ENCODE peak calls at places on chromosomes 6 and 20, in six cellular contexts. T, P, X, O, R and J are unnamed samples.

GRCh38 chr20:63260943-63261807 is 6.9 kb upstream of the NKAIN4 start:
- DNase-seq in O (peak), T (no peak), X (no peak), P (no peak), R (no peak), J (no peak)

GRCh38 chr20:51091564-51092195 is 68.8 kb upstream of the KCNG1 start:
- DNase-seq in T (no peak), P (no peak), X (no peak), R (no peak), O (no peak), J (no peak)

GRCh38 chr6:89414215-89414614 is 2.1 kb upstream of the RRAGD start:
- DNase-seq in X (no peak), R (no peak), P (no peak), T (no peak), O (peak), J (no peak)

GRCh38 chr6:85191656-85192055 is 258.2 kb upstream of the NT5E start:
- DNase-seq in R (no peak), P (no peak), O (no peak), T (no peak), X (peak), J (no peak)

GRCh38 chr6:43509142-43509983 is 783 bp downstream of the LRRC73 start:
- DNase-seq in R (no peak), T (no peak), P (no peak), X (no peak), O (no peak), J (peak)

GRCh38 chr6:42450314-42451145 is 1.2 kb downstream of the TRERF1 start:
- DNase-seq in X (no peak), T (no peak), P (no peak), R (no peak), O (no peak), J (peak)

GRCh38 chr6:133804263-133804662 is 84.7 kb upstream of the TCF21 start:
- DNase-seq in T (no peak), O (no peak), P (no peak), R (no peak), X (peak), J (no peak)

GRCh38 chr6:71080151-71080550 is 123.3 kb upstream of the B3GAT2 start:
- DNase-seq in T (no peak), O (no peak), X (no peak), P (no peak), R (no peak), J (no peak)

GRCh38 chr6:96522469-96523009 is 933 bp downstream of the UFL1 start:
- DNase-seq in P (peak), O (peak), T (no peak), R (no peak), X (peak), J (peak)

GRCh38 chr6:37952027-37952426 is 132.5 kb downstream of the ZFAND3 start:
- DNase-seq in P (no peak), O (no peak), T (peak), R (no peak), X (no peak), J (no peak)

GRCh38 chr20:7285918-7286556 is 518.6 kb downstream of the BMP2 start:
- DNase-seq in X (peak), O (peak), P (peak), R (peak), T (peak), J (peak)

GRCh38 chr6:11309947-11310665 is 77.6 kb upstream of the NEDD9 start:
- DNase-seq in X (no peak), P (peak), O (no peak), R (no peak), T (no peak), J (no peak)

GRCh38 chr6:41663558-41663957 is 25.3 kb downstream of the MDFI start:
- DNase-seq in T (no peak), X (no peak), O (no peak), R (no peak), P (no peak), J (no peak)

GRCh38 chr6:147154454-147154853 is 49.8 kb upstream of the STXBP5 start:
- DNase-seq in X (no peak), R (no peak), T (no peak), P (peak), O (peak), J (peak)

GRCh38 chr6:47519279-47519678 is 41.7 kb downstream of the CD2AP start:
- DNase-seq in T (no peak), O (peak), X (no peak), R (no peak), P (peak), J (no peak)
- TF ChIP-seq MYC in T (no peak), O (no peak), X (no peak), R (no peak), P (no peak), J (no peak)

DNA sequence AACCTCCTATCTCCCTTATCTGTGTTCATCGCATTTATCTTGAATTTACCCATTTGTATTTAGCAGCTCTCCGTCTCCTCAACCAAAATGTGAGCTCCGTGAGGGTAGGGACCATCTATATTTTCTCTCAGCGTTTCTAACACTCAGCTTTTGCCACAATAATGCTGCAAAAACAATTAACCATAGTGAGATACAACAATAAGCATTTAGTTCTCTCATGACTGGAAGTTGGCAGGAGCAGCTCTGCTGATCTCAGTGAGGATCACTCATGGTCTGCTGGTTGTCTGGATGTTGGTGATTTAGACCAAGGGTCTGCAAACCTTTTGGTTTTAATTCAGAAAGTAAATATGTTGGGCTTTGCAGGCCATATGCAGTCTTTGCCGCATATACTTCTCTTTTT is 394.8 kb upstream of the RNF217 start:
- DNase-seq in T (no peak), P (no peak), O (no peak), X (no peak), R (no peak), J (no peak)
- TF ChIP-seq MAX in T (no peak), P (no peak), O (no peak), X (no peak), R (no peak), J (no peak)

GRCh38 chr6:87518453-87518852 is 45.7 kb downstream of the SLC35A1 start:
- DNase-seq in T (no peak), P (no peak), R (no peak), X (no peak), O (no peak), J (no peak)

DNA sequence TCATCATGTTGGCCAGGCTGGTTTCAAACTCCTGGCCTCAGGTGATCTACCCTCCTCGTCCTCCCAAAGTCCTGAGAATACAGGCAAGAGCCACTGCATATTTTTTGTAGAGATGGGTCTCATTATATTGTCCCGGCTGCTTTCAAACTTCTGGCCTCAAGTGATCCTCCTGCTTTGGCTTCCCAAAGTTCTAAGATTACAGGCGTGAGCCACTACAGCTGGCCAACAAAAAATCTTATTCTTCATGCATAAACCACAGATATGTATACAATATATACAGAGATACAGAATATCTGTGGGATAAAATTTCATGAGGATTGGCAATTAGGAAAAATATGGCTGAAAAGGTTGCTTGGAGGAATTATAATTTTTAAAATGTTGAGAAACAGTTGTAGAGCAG is 49.9 kb downstream of the SLC35A1 start:
- DNase-seq in T (no peak), P (no peak), X (no peak), O (no peak), R (no peak), J (no peak)
- TF ChIP-seq MYC in T (no peak), P (no peak), X (no peak), O (no peak), R (no peak), J (no peak)

GRCh38 chr20:1324598-1325172 is 4.3 kb downstream of the SDCBP2 start:
- DNase-seq in X (peak), T (no peak), O (no peak), R (peak), P (peak), J (peak)
- TF ChIP-seq MAX in X (no peak), T (no peak), O (no peak), R (no peak), P (no peak), J (no peak)

GRCh38 chr6:148969271-148969666 is 222.4 kb downstream of the UST start:
- DNase-seq in T (no peak), P (no peak), O (no peak), R (no peak), X (no peak), J (no peak)

GRCh38 chr6:148971027-148971927 is 224.4 kb downstream of the UST start:
- DNase-seq in T (no peak), O (no peak), X (no peak), P (no peak), R (no peak), J (no peak)

GRCh38 chr6:148967546-148967945 is 220.7 kb downstream of the UST start:
- DNase-seq in O (no peak), R (no peak), P (no peak), X (no peak), T (no peak), J (no peak)

GRCh38 chr6:148968636-148969270 is 221.9 kb downstream of the UST start:
- DNase-seq in R (no peak), P (no peak), T (no peak), O (peak), X (no peak), J (no peak)

DNA sequence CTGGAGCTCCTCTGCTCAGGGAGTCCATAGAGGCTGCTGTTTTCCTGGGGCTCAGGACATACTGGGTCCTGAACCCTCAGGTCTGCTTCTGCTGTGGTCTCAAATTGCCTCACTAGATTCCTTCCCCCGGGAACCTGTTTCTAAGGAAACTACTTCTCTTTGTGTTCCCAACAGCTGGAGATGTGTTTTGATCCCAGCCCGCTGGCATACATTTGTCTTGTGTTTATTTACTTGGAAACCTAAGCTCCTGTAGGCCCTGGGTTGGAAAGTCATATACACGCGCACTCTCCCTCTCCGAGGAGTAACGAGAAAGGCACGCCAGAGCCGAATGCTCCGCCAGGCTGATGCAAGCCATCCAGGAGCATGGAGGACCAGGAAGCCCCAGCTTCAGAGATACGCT is 222.8 kb downstream of the UST start:
- DNase-seq in R (no peak), P (no peak), O (no peak), T (no peak), X (no peak), J (no peak)
- TF ChIP-seq MYC in R (no peak), P (no peak), O (no peak), T (no peak), X (no peak), J (no peak)

DNA sequence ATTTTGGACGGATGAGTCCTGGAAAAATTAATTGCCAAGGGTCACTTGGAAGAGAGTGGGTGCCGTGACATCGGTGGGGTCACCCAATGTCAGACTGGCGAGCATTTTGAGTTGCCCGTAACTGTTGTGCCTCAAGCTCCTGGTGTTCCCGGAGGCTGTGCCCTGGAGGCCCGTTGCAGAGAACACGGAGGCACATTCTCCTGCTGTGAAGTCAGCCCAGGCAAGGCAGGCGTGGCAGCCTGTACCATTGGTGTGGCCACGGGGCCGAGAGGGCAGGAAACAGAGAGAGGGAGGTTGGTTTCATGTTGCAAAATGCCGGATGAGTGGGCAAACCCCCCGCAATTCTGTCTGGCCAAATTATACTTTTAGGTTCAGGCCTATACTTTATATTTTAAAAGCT is 81.2 kb downstream of the THBS2 start:
- DNase-seq in R (no peak), T (no peak), O (no peak), P (peak), X (no peak), J (peak)
- TF ChIP-seq MAX in R (no peak), T (no peak), O (no peak), P (no peak), X (no peak), J (peak)

GRCh38 chr6:17640477-17640917 is 40.4 kb downstream of the FAM8A1 start:
- DNase-seq in P (peak), X (no peak), R (no peak), T (no peak), O (no peak), J (peak)
- TF ChIP-seq MYC in P (no peak), X (no peak), R (no peak), T (no peak), O (no peak), J (no peak)

GRCh38 chr6:157272372-157272771 is 50.9 kb downstream of the TMEM242 start:
- DNase-seq in P (no peak), R (no peak), O (no peak), X (no peak), T (no peak), J (no peak)

GRCh38 chr6:157274116-157274470 is 49.2 kb downstream of the TMEM242 start:
- DNase-seq in P (no peak), O (no peak), X (no peak), R (no peak), T (no peak), J (no peak)

GRCh38 chr6:157273756-157274088 is 49.6 kb downstream of the TMEM242 start:
- DNase-seq in R (peak), T (no peak), O (peak), X (no peak), P (peak), J (peak)

GRCh38 chr6:157271911-157272310 is 51.4 kb downstream of the TMEM242 start:
- DNase-seq in T (no peak), O (no peak), P (no peak), R (no peak), X (no peak), J (no peak)

DNA sequence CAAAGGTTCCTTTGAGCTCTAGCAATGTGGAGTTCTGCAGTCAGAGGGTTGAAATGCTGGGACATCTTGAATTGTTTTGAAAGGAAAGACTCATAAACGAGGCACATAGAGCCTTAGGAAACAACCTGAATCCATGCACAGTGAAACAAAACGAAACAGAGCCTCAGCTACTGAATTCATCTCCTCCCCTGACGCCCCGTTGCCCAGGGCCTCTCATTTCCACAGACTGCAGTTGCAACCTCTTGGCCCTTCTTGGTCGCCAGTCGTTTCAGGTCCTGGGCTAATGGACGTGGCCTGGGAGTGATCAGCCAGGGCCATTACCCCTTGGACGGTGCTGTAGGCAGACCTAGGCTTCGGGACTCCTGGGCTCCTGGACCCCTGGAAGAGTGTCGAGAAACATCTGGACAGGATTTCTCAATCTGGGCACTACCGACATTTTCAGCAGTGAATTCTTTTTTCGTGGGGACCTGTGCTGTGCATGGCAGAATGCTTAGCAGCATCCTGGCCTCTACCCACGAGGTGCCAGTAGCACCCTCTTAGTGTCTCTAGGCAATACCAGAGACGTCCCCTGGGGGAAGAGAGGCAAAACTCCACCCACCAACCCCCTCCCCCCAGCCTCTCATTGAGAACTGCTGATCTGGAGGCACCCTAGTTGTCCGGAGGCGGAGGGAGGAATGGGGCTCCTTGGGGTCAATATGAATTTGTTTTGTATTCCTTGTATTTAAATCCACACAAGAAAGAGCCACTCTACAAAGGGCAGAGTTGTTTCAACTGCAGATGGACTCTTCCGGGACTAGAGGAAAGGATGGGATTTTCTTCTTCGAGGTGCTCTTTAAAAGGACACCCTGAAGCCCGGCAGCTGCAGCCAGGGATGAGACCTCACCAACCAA is 50.2 kb downstream of the TMEM242 start:
- DNase-seq in P (no peak), X (no peak), R (peak), T (no peak), O (peak), J (peak)
- TF ChIP-seq MAX in P (no peak), X (no peak), R (no peak), T (no peak), O (peak), J (no peak)